ENCODE peak calls at places on chromosome 18, in seven cellular contexts. One of them, this sample, is unnamed.

GRCh38 chr18:8548186-8548585 is 61.1 kb upstream of the RAB12 start:
- DNase-seq in colonic mucosa: no peak
- DNase-seq in HL-60: no peak
- DNase-seq in dorsolateral prefrontal cortex: no peak
- DNase-seq in neural progenitor cell: no peak
- DNase-seq in GM23338: no peak
- DNase-seq in ovary: no peak
- DNase-seq in this sample: no peak

GRCh38 chr18:76981388-76981968 is 151.1 kb downstream of the MBP start:
- DNase-seq in colonic mucosa: peak
- DNase-seq in HL-60: no peak
- DNase-seq in dorsolateral prefrontal cortex: no peak
- DNase-seq in neural progenitor cell: no peak
- DNase-seq in GM23338: no peak
- DNase-seq in ovary: no peak
- DNase-seq in this sample: peak

GRCh38 chr18:484749-485464 is 15.6 kb downstream of the COLEC12 start:
- DNase-seq in colonic mucosa: no peak
- DNase-seq in HL-60: peak
- DNase-seq in dorsolateral prefrontal cortex: no peak
- DNase-seq in neural progenitor cell: no peak
- DNase-seq in GM23338: no peak
- DNase-seq in ovary: no peak
- DNase-seq in this sample: no peak

GRCh38 chr18:41917199-41917598 is 37.8 kb upstream of the PIK3C3 start:
- DNase-seq in colonic mucosa: no peak
- DNase-seq in HL-60: no peak
- DNase-seq in dorsolateral prefrontal cortex: no peak
- DNase-seq in neural progenitor cell: no peak
- DNase-seq in GM23338: peak
- DNase-seq in ovary: no peak
- DNase-seq in this sample: no peak

GRCh38 chr18:58529714-58530354 is 99.1 kb downstream of the ALPK2 start:
- DNase-seq in colonic mucosa: peak
- DNase-seq in HL-60: no peak
- DNase-seq in dorsolateral prefrontal cortex: peak
- DNase-seq in neural progenitor cell: peak
- DNase-seq in GM23338: peak
- DNase-seq in ovary: no peak
- DNase-seq in this sample: peak

GRCh38 chr18:44771957-44772917 is 91.5 kb downstream of the SETBP1 start:
- DNase-seq in colonic mucosa: peak
- DNase-seq in HL-60: no peak
- DNase-seq in dorsolateral prefrontal cortex: no peak
- DNase-seq in neural progenitor cell: no peak
- DNase-seq in GM23338: no peak
- DNase-seq in ovary: no peak
- DNase-seq in this sample: peak

GRCh38 chr18:47777626-47778025 is 152.8 kb downstream of the SMAD2 start:
- DNase-seq in colonic mucosa: no peak
- DNase-seq in HL-60: no peak
- DNase-seq in dorsolateral prefrontal cortex: no peak
- DNase-seq in neural progenitor cell: no peak
- DNase-seq in GM23338: no peak
- DNase-seq in ovary: no peak
- DNase-seq in this sample: no peak

GRCh38 chr18:666177-666576 is 8.7 kb downstream of the TYMS start:
- DNase-seq in colonic mucosa: no peak
- DNase-seq in HL-60: no peak
- DNase-seq in dorsolateral prefrontal cortex: no peak
- DNase-seq in neural progenitor cell: peak
- DNase-seq in GM23338: peak
- DNase-seq in ovary: no peak
- DNase-seq in this sample: no peak

GRCh38 chr18:14767474-14767873 is 19.5 kb downstream of the ANKRD30B start:
- DNase-seq in colonic mucosa: no peak
- DNase-seq in HL-60: no peak
- DNase-seq in dorsolateral prefrontal cortex: no peak
- DNase-seq in neural progenitor cell: no peak
- DNase-seq in GM23338: no peak
- DNase-seq in ovary: no peak
- DNase-seq in this sample: no peak

GRCh38 chr18:46629356-46629755 is 27.7 kb downstream of the LOXHD1 start:
- DNase-seq in colonic mucosa: no peak
- DNase-seq in HL-60: no peak
- DNase-seq in dorsolateral prefrontal cortex: no peak
- DNase-seq in neural progenitor cell: no peak
- DNase-seq in GM23338: no peak
- DNase-seq in ovary: no peak
- DNase-seq in this sample: no peak
- TF ChIP-seq CTCF in colonic mucosa: no peak
- TF ChIP-seq CTCF in HL-60: no peak
- TF ChIP-seq CTCF in dorsolateral prefrontal cortex: no peak
- TF ChIP-seq CTCF in neural progenitor cell: no peak
- TF ChIP-seq CTCF in GM23338: no peak
- TF ChIP-seq CTCF in ovary: no peak
- TF ChIP-seq CTCF in this sample: no peak

GRCh38 chr18:78126106-78126505 is 853.5 kb upstream of the SALL3 start:
- DNase-seq in colonic mucosa: no peak
- DNase-seq in HL-60: no peak
- DNase-seq in dorsolateral prefrontal cortex: no peak
- DNase-seq in neural progenitor cell: no peak
- DNase-seq in GM23338: no peak
- DNase-seq in ovary: no peak
- DNase-seq in this sample: no peak
- H3K27ac ChIP-seq in colonic mucosa: no peak
- H3K27ac ChIP-seq in HL-60: no peak
- H3K27ac ChIP-seq in dorsolateral prefrontal cortex: no peak
- H3K27ac ChIP-seq in neural progenitor cell: no peak
- H3K27ac ChIP-seq in GM23338: no peak
- H3K27ac ChIP-seq in ovary: no peak
- H3K27ac ChIP-seq in this sample: no peak

GRCh38 chr18:75173125-75173432 is 35.9 kb downstream of the PTGR3 start:
- DNase-seq in colonic mucosa: no peak
- DNase-seq in HL-60: peak
- DNase-seq in dorsolateral prefrontal cortex: no peak
- DNase-seq in neural progenitor cell: peak
- DNase-seq in GM23338: peak
- DNase-seq in ovary: no peak
- DNase-seq in this sample: no peak
- TF ChIP-seq CTCF in colonic mucosa: no peak
- TF ChIP-seq CTCF in HL-60: peak
- TF ChIP-seq CTCF in dorsolateral prefrontal cortex: no peak
- TF ChIP-seq CTCF in neural progenitor cell: peak
- TF ChIP-seq CTCF in GM23338: peak
- TF ChIP-seq CTCF in ovary: no peak
- TF ChIP-seq CTCF in this sample: no peak

GRCh38 chr18:3715223-3716080 is 265.5 kb downstream of the TGIF1 start:
- DNase-seq in colonic mucosa: no peak
- DNase-seq in HL-60: no peak
- DNase-seq in dorsolateral prefrontal cortex: no peak
- DNase-seq in neural progenitor cell: peak
- DNase-seq in GM23338: no peak
- DNase-seq in ovary: no peak
- DNase-seq in this sample: no peak
- H3K27ac ChIP-seq in colonic mucosa: no peak
- H3K27ac ChIP-seq in HL-60: no peak
- H3K27ac ChIP-seq in dorsolateral prefrontal cortex: peak
- H3K27ac ChIP-seq in neural progenitor cell: peak
- H3K27ac ChIP-seq in GM23338: no peak
- H3K27ac ChIP-seq in ovary: no peak
- H3K27ac ChIP-seq in this sample: no peak

GRCh38 chr18:23772327-23772920 is 83.2 kb downstream of the LAMA3 start:
- DNase-seq in colonic mucosa: no peak
- DNase-seq in HL-60: no peak
- DNase-seq in dorsolateral prefrontal cortex: no peak
- DNase-seq in neural progenitor cell: no peak
- DNase-seq in GM23338: no peak
- DNase-seq in ovary: no peak
- DNase-seq in this sample: no peak
- TF ChIP-seq CTCF in colonic mucosa: no peak
- TF ChIP-seq CTCF in HL-60: no peak
- TF ChIP-seq CTCF in dorsolateral prefrontal cortex: no peak
- TF ChIP-seq CTCF in neural progenitor cell: no peak
- TF ChIP-seq CTCF in GM23338: no peak
- TF ChIP-seq CTCF in ovary: no peak
- TF ChIP-seq CTCF in this sample: no peak

DNA sequence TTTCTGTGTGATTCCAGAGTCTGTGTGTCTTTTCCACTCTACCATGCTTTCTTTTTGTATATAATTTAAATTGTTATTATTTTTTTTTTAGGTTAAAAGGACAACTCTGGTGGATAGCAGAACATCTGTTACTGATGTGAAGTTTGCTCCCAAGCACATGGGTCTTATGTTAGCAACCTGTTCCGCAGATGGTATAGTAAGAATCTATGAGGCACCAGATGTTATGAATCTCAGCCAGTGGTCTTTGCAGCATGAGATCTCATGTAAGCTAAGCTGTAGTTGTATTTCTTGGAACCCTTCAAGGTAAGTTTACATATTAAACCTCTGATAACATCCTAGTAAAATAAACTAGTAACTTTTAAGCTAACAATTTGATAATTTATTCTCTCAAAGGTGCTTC is 15.3 kb downstream of the SEH1L start:
- DNase-seq in colonic mucosa: no peak
- DNase-seq in HL-60: no peak
- DNase-seq in dorsolateral prefrontal cortex: no peak
- DNase-seq in neural progenitor cell: no peak
- DNase-seq in GM23338: no peak
- DNase-seq in ovary: no peak
- DNase-seq in this sample: no peak
- H3K27ac ChIP-seq in colonic mucosa: no peak
- H3K27ac ChIP-seq in HL-60: no peak
- H3K27ac ChIP-seq in dorsolateral prefrontal cortex: no peak
- H3K27ac ChIP-seq in neural progenitor cell: no peak
- H3K27ac ChIP-seq in GM23338: no peak
- H3K27ac ChIP-seq in ovary: no peak
- H3K27ac ChIP-seq in this sample: no peak

GRCh38 chr18:29879763-29880162 is 1162.8 kb downstream of the DSC3 start:
- DNase-seq in colonic mucosa: no peak
- DNase-seq in HL-60: no peak
- DNase-seq in dorsolateral prefrontal cortex: no peak
- DNase-seq in neural progenitor cell: no peak
- DNase-seq in GM23338: peak
- DNase-seq in ovary: no peak
- DNase-seq in this sample: no peak
- TF ChIP-seq CTCF in colonic mucosa: no peak
- TF ChIP-seq CTCF in HL-60: no peak
- TF ChIP-seq CTCF in dorsolateral prefrontal cortex: no peak
- TF ChIP-seq CTCF in neural progenitor cell: peak
- TF ChIP-seq CTCF in GM23338: peak
- TF ChIP-seq CTCF in ovary: no peak
- TF ChIP-seq CTCF in this sample: no peak

DNA sequence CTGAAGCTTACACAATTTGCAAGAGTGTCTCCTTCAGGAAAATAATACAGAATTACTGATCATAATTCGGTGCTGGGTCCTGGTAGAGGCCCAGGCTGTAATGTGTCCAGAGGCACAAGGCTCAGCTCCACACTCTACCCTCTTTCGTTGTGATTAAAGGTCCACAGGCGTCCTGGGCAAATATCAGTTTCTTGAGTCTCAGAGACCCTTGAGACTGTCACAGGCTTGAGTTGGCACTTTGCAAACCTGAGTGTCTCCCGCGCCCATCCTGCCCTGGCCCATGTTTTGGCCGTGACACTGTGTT is 46.9 kb upstream of the SMAD7 start:
- DNase-seq in colonic mucosa: no peak
- DNase-seq in HL-60: no peak
- DNase-seq in dorsolateral prefrontal cortex: no peak
- DNase-seq in neural progenitor cell: no peak
- DNase-seq in GM23338: peak
- DNase-seq in ovary: no peak
- DNase-seq in this sample: no peak
- H3K27ac ChIP-seq in colonic mucosa: no peak
- H3K27ac ChIP-seq in HL-60: no peak
- H3K27ac ChIP-seq in dorsolateral prefrontal cortex: peak
- H3K27ac ChIP-seq in neural progenitor cell: no peak
- H3K27ac ChIP-seq in GM23338: no peak
- H3K27ac ChIP-seq in ovary: no peak
- H3K27ac ChIP-seq in this sample: peak

DNA sequence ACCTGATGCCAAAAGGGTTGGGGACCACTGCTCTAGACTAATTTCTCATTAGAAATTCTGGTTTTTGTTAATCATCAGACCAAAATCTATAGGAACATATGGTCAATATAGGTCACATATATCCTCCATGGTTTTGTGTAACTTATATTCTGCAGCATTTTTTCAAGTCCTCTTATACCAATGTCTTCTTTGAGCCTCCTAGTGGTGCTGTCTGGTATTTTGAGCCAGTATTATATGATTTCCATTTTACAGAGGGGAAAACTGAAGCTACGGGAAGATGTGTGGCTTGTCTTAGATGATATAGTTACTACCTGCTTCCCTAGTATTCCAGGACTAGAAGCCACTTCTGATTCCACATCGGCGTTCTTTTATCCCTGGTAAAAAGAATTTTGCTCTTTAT is 13.8 kb downstream of the MAPK4 start:
- DNase-seq in colonic mucosa: no peak
- DNase-seq in HL-60: no peak
- DNase-seq in dorsolateral prefrontal cortex: no peak
- DNase-seq in neural progenitor cell: no peak
- DNase-seq in GM23338: peak
- DNase-seq in ovary: no peak
- DNase-seq in this sample: no peak
- TF ChIP-seq CTCF in colonic mucosa: no peak
- TF ChIP-seq CTCF in HL-60: no peak
- TF ChIP-seq CTCF in dorsolateral prefrontal cortex: no peak
- TF ChIP-seq CTCF in neural progenitor cell: peak
- TF ChIP-seq CTCF in GM23338: peak
- TF ChIP-seq CTCF in ovary: no peak
- TF ChIP-seq CTCF in this sample: no peak

DNA sequence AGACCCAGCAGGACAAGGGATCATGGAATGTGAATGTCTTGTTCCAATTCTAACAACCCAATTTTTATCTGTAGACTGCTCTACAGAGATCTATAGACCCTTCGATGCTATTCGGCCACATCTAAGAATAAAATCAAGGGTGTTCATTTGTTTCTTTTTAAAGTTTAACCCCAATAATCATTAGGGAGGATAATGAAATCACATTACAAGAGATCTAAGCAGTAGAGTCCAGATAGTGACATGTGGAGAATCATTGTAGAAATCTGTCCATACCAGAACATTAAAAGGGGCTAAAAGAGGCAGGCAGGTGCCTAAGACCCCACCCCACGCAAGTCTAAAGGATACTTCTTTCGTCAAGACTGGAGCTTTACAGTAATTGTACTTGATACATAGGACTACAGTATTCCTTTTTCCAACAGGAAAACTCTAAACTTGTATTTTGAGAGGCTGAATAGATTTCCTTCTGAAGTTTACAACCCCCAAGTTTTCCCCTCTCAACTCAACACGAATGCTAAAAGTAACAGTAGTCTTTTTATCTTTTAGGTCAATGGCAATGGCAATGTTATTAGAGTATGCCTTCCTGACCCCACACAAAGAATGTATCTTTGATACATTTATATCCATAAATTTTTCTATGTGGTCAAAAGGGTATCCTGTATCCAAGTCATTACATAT is 183.7 kb downstream of the TCF4 start:
- DNase-seq in colonic mucosa: no peak
- DNase-seq in HL-60: no peak
- DNase-seq in dorsolateral prefrontal cortex: no peak
- DNase-seq in neural progenitor cell: no peak
- DNase-seq in GM23338: no peak
- DNase-seq in ovary: no peak
- DNase-seq in this sample: no peak
- H3K27ac ChIP-seq in colonic mucosa: no peak
- H3K27ac ChIP-seq in HL-60: no peak
- H3K27ac ChIP-seq in dorsolateral prefrontal cortex: peak
- H3K27ac ChIP-seq in neural progenitor cell: no peak
- H3K27ac ChIP-seq in GM23338: peak
- H3K27ac ChIP-seq in ovary: no peak
- H3K27ac ChIP-seq in this sample: peak

This sample was measured in stomach.